ENCODE peak calls at places on chromosome 4, in seven cellular contexts. One of them, this sample, is unnamed.

GRCh38 chr4:141335166-141335565 is 114.5 kb downstream of the ZNF330 start:
- DNase-seq in PC-9: no peak
- DNase-seq in GM23338: no peak
- DNase-seq in SK-N-SH: no peak
- DNase-seq in IMR-90: no peak
- DNase-seq in right atrium auricular region: no peak
- DNase-seq in right lobe of liver: no peak
- DNase-seq in this sample: no peak

GRCh38 chr4:16858275-16858752 is 40.1 kb downstream of the LDB2 start:
- DNase-seq in PC-9: no peak
- DNase-seq in right lobe of liver: no peak
- DNase-seq in SK-N-SH: no peak
- DNase-seq in GM23338: peak; percentile 52
- DNase-seq in IMR-90: peak; percentile 94
- DNase-seq in right atrium auricular region: no peak
- DNase-seq in this sample: no peak

GRCh38 chr4:91924625-91925024 is 379.1 kb upstream of the GRID2 start:
- DNase-seq in SK-N-SH: no peak
- DNase-seq in IMR-90: no peak
- DNase-seq in right lobe of liver: no peak
- DNase-seq in right atrium auricular region: no peak
- DNase-seq in GM23338: no peak
- DNase-seq in PC-9: no peak
- DNase-seq in this sample: no peak

GRCh38 chr4:6222761-6223292 is 22.5 kb upstream of the JAKMIP1 start:
- DNase-seq in right lobe of liver: peak; percentile 17
- DNase-seq in right atrium auricular region: no peak
- DNase-seq in IMR-90: no peak
- DNase-seq in SK-N-SH: peak; percentile 77
- DNase-seq in PC-9: no peak
- DNase-seq in GM23338: peak; percentile 83
- DNase-seq in this sample: no peak

GRCh38 chr4:183354213-183354612 is 32.0 kb upstream of the CLDN24 start:
- DNase-seq in GM23338: no peak
- DNase-seq in right atrium auricular region: no peak
- DNase-seq in SK-N-SH: no peak
- DNase-seq in IMR-90: no peak
- DNase-seq in PC-9: no peak
- DNase-seq in right lobe of liver: no peak
- DNase-seq in this sample: no peak

GRCh38 chr4:71230613-71231012 is 108.2 kb upstream of the SLC4A4 start:
- DNase-seq in IMR-90: no peak
- DNase-seq in GM23338: no peak
- DNase-seq in PC-9: no peak
- DNase-seq in SK-N-SH: no peak
- DNase-seq in right lobe of liver: no peak
- DNase-seq in right atrium auricular region: no peak
- DNase-seq in this sample: no peak

GRCh38 chr4:155232432-155232831 is 24.0 kb downstream of the NPY2R start:
- DNase-seq in PC-9: no peak
- DNase-seq in GM23338: no peak
- DNase-seq in right atrium auricular region: no peak
- DNase-seq in SK-N-SH: no peak
- DNase-seq in IMR-90: no peak
- DNase-seq in right lobe of liver: no peak
- DNase-seq in this sample: no peak

GRCh38 chr4:4919926-4920325 is 60.5 kb downstream of the MSX1 start:
- DNase-seq in right lobe of liver: no peak
- DNase-seq in GM23338: no peak
- DNase-seq in IMR-90: no peak
- DNase-seq in right atrium auricular region: no peak
- DNase-seq in SK-N-SH: no peak
- DNase-seq in PC-9: no peak
- DNase-seq in this sample: no peak

GRCh38 chr4:168723020-168723419 is 226.2 kb downstream of the PALLD start:
- DNase-seq in GM23338: no peak
- DNase-seq in SK-N-SH: no peak
- DNase-seq in PC-9: no peak
- DNase-seq in right lobe of liver: no peak
- DNase-seq in right atrium auricular region: no peak
- DNase-seq in IMR-90: peak; percentile 75
- DNase-seq in this sample: no peak

GRCh38 chr4:88320174-88320779 is 35.9 kb upstream of the PPM1K start:
- DNase-seq in right atrium auricular region: no peak
- DNase-seq in right lobe of liver: no peak
- DNase-seq in IMR-90: no peak
- DNase-seq in SK-N-SH: no peak
- DNase-seq in GM23338: peak; percentile 1
- DNase-seq in PC-9: no peak
- DNase-seq in this sample: no peak

GRCh38 chr4:140135529-140136021 is 18.4 kb downstream of the MAML3 start:
- DNase-seq in IMR-90: no peak
- DNase-seq in GM23338: no peak
- DNase-seq in PC-9: no peak
- DNase-seq in SK-N-SH: peak; percentile 84
- DNase-seq in right atrium auricular region: peak; percentile 65
- DNase-seq in right lobe of liver: no peak
- DNase-seq in this sample: peak; percentile 66

GRCh38 chr4:82957045-82957444 is 53.6 kb downstream of the LIN54 start:
- DNase-seq in right atrium auricular region: no peak
- DNase-seq in GM23338: no peak
- DNase-seq in IMR-90: no peak
- DNase-seq in right lobe of liver: no peak
- DNase-seq in PC-9: no peak
- DNase-seq in SK-N-SH: no peak
- DNase-seq in this sample: no peak

GRCh38 chr4:117660668-117661067 is 373.6 kb upstream of the NDST3 start:
- DNase-seq in PC-9: no peak
- DNase-seq in IMR-90: no peak
- DNase-seq in right lobe of liver: no peak
- DNase-seq in SK-N-SH: no peak
- DNase-seq in GM23338: no peak
- DNase-seq in right atrium auricular region: no peak
- DNase-seq in this sample: no peak

GRCh38 chr4:53640576-53641459 is 49.5 kb upstream of the LNX1 start:
- DNase-seq in GM23338: no peak
- DNase-seq in SK-N-SH: no peak
- DNase-seq in right atrium auricular region: no peak
- DNase-seq in right lobe of liver: no peak
- DNase-seq in PC-9: no peak
- DNase-seq in IMR-90: no peak
- DNase-seq in this sample: no peak

GRCh38 chr4:48130100-48130499 is 4.0 kb downstream of the TXK start:
- DNase-seq in IMR-90: no peak
- DNase-seq in right lobe of liver: no peak
- DNase-seq in right atrium auricular region: no peak
- DNase-seq in SK-N-SH: no peak
- DNase-seq in GM23338: no peak
- DNase-seq in PC-9: no peak
- DNase-seq in this sample: no peak

GRCh38 chr4:1873291-1873690 is 2.1 kb downstream of the NSD2 start:
- DNase-seq in right lobe of liver: no peak
- DNase-seq in IMR-90: no peak
- DNase-seq in GM23338: no peak
- DNase-seq in right atrium auricular region: no peak
- DNase-seq in SK-N-SH: no peak
- DNase-seq in PC-9: no peak
- DNase-seq in this sample: no peak
- H3K4me3 ChIP-seq in right lobe of liver: no peak overlapping the region
- H3K4me3 ChIP-seq in IMR-90: peak overlapping the region; percentile 96
- H3K4me3 ChIP-seq in GM23338: no peak overlapping the region
- H3K4me3 ChIP-seq in right atrium auricular region: no peak overlapping the region
- H3K4me3 ChIP-seq in SK-N-SH: peak overlapping the region; percentile 75
- H3K4me3 ChIP-seq in PC-9: peak overlapping the region; percentile 74
- H3K4me3 ChIP-seq in this sample: no peak overlapping the region

GRCh38 chr4:153683763-153684181 is 308 bp upstream of the TLR2 start:
- DNase-seq in IMR-90: no peak
- DNase-seq in SK-N-SH: no peak
- DNase-seq in right lobe of liver: no peak
- DNase-seq in GM23338: no peak
- DNase-seq in PC-9: no peak
- DNase-seq in right atrium auricular region: no peak
- DNase-seq in this sample: no peak
- H3K27me3 ChIP-seq in IMR-90: peaks cover 31% of the 10 kb centered on the region
- H3K27me3 ChIP-seq in SK-N-SH: peaks cover 37% of the 10 kb centered on the region
- H3K27me3 ChIP-seq in right lobe of liver: no peaks in the 10 kb centered on the region
- H3K27me3 ChIP-seq in GM23338: peaks cover 55% of the 10 kb centered on the region
- H3K27me3 ChIP-seq in PC-9: no peaks in the 10 kb centered on the region
- H3K27me3 ChIP-seq in right atrium auricular region: peaks cover 6% of the 10 kb centered on the region
- H3K27me3 ChIP-seq in this sample: peaks cover 11% of the 10 kb centered on the region

GRCh38 chr4:13762126-13762525 is 134.6 kb upstream of the BOD1L1 start:
- DNase-seq in IMR-90: peak; percentile 10
- DNase-seq in PC-9: no peak
- DNase-seq in SK-N-SH: no peak
- DNase-seq in right lobe of liver: no peak
- DNase-seq in GM23338: no peak
- DNase-seq in right atrium auricular region: no peak
- DNase-seq in this sample: no peak
- H3K27ac ChIP-seq in IMR-90: no peak overlapping the region
- H3K27ac ChIP-seq in PC-9: no peak overlapping the region
- H3K27ac ChIP-seq in SK-N-SH: no peak overlapping the region
- H3K27ac ChIP-seq in right lobe of liver: no peak overlapping the region
- H3K27ac ChIP-seq in GM23338: no peak overlapping the region
- H3K27ac ChIP-seq in right atrium auricular region: no peak overlapping the region
- H3K27ac ChIP-seq in this sample: no peak overlapping the region

GRCh38 chr4:147683717-147684700 is at the start of gene PRMT9:
- DNase-seq in SK-N-SH: peak; percentile 97
- DNase-seq in GM23338: peak; percentile 86
- DNase-seq in PC-9: peak; percentile 89
- DNase-seq in right lobe of liver: peak; percentile 94
- DNase-seq in right atrium auricular region: peak; percentile 93
- DNase-seq in IMR-90: peak; percentile 97
- DNase-seq in this sample: peak; percentile 91

GRCh38 chr4:147678796-147679549 is 5.0 kb downstream of the PRMT9 start:
- DNase-seq in PC-9: no peak
- DNase-seq in right lobe of liver: no peak
- DNase-seq in right atrium auricular region: no peak
- DNase-seq in GM23338: peak; percentile 86
- DNase-seq in IMR-90: peak; percentile 41
- DNase-seq in SK-N-SH: no peak
- DNase-seq in this sample: no peak

GRCh38 chr4:147678121-147678520 is 5.8 kb downstream of the PRMT9 start:
- DNase-seq in right atrium auricular region: no peak
- DNase-seq in IMR-90: no peak
- DNase-seq in GM23338: no peak
- DNase-seq in SK-N-SH: no peak
- DNase-seq in PC-9: no peak
- DNase-seq in right lobe of liver: no peak
- DNase-seq in this sample: no peak

GRCh38 chr4:147683172-147683571 is 791 bp downstream of the PRMT9 start:
- DNase-seq in GM23338: peak; percentile 11
- DNase-seq in SK-N-SH: peak; percentile 37
- DNase-seq in IMR-90: peak; percentile 32
- DNase-seq in right lobe of liver: peak; percentile 53
- DNase-seq in PC-9: no peak
- DNase-seq in right atrium auricular region: no peak
- DNase-seq in this sample: no peak

DNA sequence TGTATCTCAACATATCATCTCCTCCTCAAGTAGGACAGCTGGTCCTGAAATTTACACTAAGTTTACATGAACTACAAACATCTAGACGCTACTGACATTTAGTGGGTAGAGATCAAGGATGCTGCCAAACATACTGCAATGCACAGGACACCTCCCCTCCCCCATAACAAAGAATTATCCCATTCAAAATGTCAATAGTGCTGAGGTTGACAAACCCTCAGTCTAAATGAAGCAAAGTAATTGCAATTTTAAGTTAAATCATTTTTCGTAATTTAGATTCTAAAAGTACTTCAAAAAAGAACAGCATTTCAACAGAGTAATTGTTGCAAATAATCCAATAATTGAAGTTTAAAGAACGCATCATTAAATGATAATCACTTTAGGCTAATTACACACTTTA is 1.2 kb downstream of the PRMT9 start:
- DNase-seq in SK-N-SH: peak; percentile 7
- DNase-seq in right lobe of liver: no peak
- DNase-seq in PC-9: no peak
- DNase-seq in IMR-90: peak; percentile 56
- DNase-seq in right atrium auricular region: no peak
- DNase-seq in GM23338: no peak
- DNase-seq in this sample: no peak
- H3K4me3 ChIP-seq in SK-N-SH: peak overlapping the region; percentile 95
- H3K4me3 ChIP-seq in right lobe of liver: no peak overlapping the region
- H3K4me3 ChIP-seq in PC-9: peak overlapping the region; percentile 82
- H3K4me3 ChIP-seq in IMR-90: peak overlapping the region; percentile 82
- H3K4me3 ChIP-seq in right atrium auricular region: peak overlapping the region; percentile 86
- H3K4me3 ChIP-seq in GM23338: peak overlapping the region; percentile 81
- H3K4me3 ChIP-seq in this sample: peak overlapping the region; percentile 82

GRCh38 chr4:112517911-112518310 is 1.9 kb upstream of the NEUROG2 start:
- DNase-seq in PC-9: no peak
- DNase-seq in right lobe of liver: no peak
- DNase-seq in IMR-90: no peak
- DNase-seq in right atrium auricular region: no peak
- DNase-seq in GM23338: no peak
- DNase-seq in SK-N-SH: no peak
- DNase-seq in this sample: no peak
- H3K27me3 ChIP-seq in PC-9: peaks cover 48% of the 10 kb centered on the region
- H3K27me3 ChIP-seq in right lobe of liver: peaks cover 64% of the 10 kb centered on the region
- H3K27me3 ChIP-seq in IMR-90: peaks cover 85% of the 10 kb centered on the region
- H3K27me3 ChIP-seq in right atrium auricular region: peaks cover 86% of the 10 kb centered on the region
- H3K27me3 ChIP-seq in GM23338: peaks cover 100% of the 10 kb centered on the region
- H3K27me3 ChIP-seq in SK-N-SH: peaks cover 59% of the 10 kb centered on the region
- H3K27me3 ChIP-seq in this sample: peaks cover 82% of the 10 kb centered on the region

DNA sequence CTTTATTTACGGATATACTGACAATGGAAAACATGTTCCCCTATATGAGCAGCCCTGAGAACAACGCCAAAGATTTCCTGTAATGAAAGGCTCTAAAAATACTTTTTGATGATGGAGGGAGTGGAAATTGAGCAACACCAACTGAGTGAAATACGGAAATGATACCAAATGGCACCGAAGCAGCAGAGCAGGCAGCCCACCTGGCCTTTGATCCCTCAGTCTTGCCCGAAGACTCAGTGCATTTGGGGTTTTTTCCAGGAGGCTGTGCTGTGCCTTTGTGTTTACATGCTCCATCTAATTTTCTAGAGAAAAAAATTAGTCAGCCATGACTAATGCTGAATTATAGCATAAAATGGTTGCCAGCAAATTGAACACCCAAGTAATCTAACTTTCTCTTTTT is 169.9 kb upstream of the RBPJ start:
- DNase-seq in PC-9: no peak
- DNase-seq in GM23338: no peak
- DNase-seq in right atrium auricular region: no peak
- DNase-seq in right lobe of liver: no peak
- DNase-seq in IMR-90: peak; percentile 79
- DNase-seq in SK-N-SH: no peak
- DNase-seq in this sample: no peak
- H3K27ac ChIP-seq in PC-9: no peak overlapping the region
- H3K27ac ChIP-seq in GM23338: no peak overlapping the region
- H3K27ac ChIP-seq in right atrium auricular region: no peak overlapping the region
- H3K27ac ChIP-seq in right lobe of liver: no peak overlapping the region
- H3K27ac ChIP-seq in IMR-90: peak overlapping the region; percentile 53
- H3K27ac ChIP-seq in SK-N-SH: no peak overlapping the region
- H3K27ac ChIP-seq in this sample: peak overlapping the region; percentile 53